ENCODE peak calls at places on chromosomes 13 and 19, in four cellular contexts. J is K562, D is GM12878, C is HepG2. O is an unnamed sample.

GRCh38 chr13:102128216-102128800 is 273.5 kb downstream of the FGF14 start:
- DNase-seq in D (no peak), J (no peak), C (no peak), O (no peak)

GRCh38 chr19:5877869-5878268 is 7.5 kb upstream of the FUT5 start:
- DNase-seq in C (peak), J (no peak), D (no peak), O (no peak)

GRCh38 chr13:50101590-50101989 is 86.3 kb downstream of the KCNRG start:
- DNase-seq in J (no peak), C (no peak), D (no peak), O (no peak)

GRCh38 chr19:38383743-38384142 is 4.1 kb downstream of the GGN start:
- DNase-seq in D (no peak), J (no peak), C (no peak), O (no peak)

GRCh38 chr19:47447470-47448359 is 24.0 kb downstream of the SLC8A2 start:
- DNase-seq in J (peak), C (peak), D (no peak), O (peak)

GRCh38 chr19:39139305-39140194 is 14.0 kb downstream of the PAK4 start:
- DNase-seq in D (no peak), J (no peak), C (no peak), O (no peak)

GRCh38 chr19:51123381-51124186 is 1.1 kb upstream of the SIGLEC9 start:
- DNase-seq in D (no peak), J (no peak), C (no peak), O (no peak)

GRCh38 chr19:9323557-9323918 is 441 bp upstream of the ZNF559 start:
- DNase-seq in C (peak), J (peak), D (peak), O (peak)

GRCh38 chr13:45482571-45483173 is 17.9 kb downstream of the COG3 start:
- DNase-seq in C (no peak), D (no peak), J (no peak), O (no peak)

GRCh38 chr19:54190942-54191670 is at the start of gene TSEN34:
- DNase-seq in J (peak), D (no peak), C (peak), O (no peak)

GRCh38 chr19:46924874-46925547 is 64.2 kb downstream of the ARHGAP35 start:
- DNase-seq in C (no peak), D (no peak), J (peak), O (peak)

GRCh38 chr13:29503041-29503837 is 92.2 kb downstream of the SLC7A1 start:
- DNase-seq in D (no peak), J (peak), C (no peak), O (no peak)

GRCh38 chr13:51922771-51923480 is 61.2 kb downstream of the CCDC70 start:
- DNase-seq in J (no peak), C (no peak), D (no peak), O (no peak)

GRCh38 chr19:33797821-33798633 is 1.4 kb downstream of the KCTD15 start:
- DNase-seq in C (no peak), J (peak), D (no peak), O (peak)

GRCh38 chr19:52967772-52968171 is 5.1 kb upstream of the ZNF816 start:
- DNase-seq in J (no peak), D (no peak), C (no peak), O (no peak)

GRCh38 chr13:98427331-98427995 is 149.4 kb downstream of the STK24 start:
- DNase-seq in D (no peak), J (no peak), C (no peak), O (no peak)

GRCh38 chr13:75391432-75392100 is 90.4 kb downstream of the TBC1D4 start:
- DNase-seq in D (no peak), J (no peak), C (no peak), O (no peak)

GRCh38 chr19:3389876-3390361 is 23.5 kb downstream of the NFIC start:
- DNase-seq in J (no peak), D (no peak), C (no peak), O (no peak)

GRCh38 chr13:21673592-21674270 is 2.9 kb downstream of the FGF9 start:
- DNase-seq in C (no peak), D (no peak), J (peak), O (peak)

GRCh38 chr19:29587518-29587986 is 18.5 kb upstream of the POP4 start:
- DNase-seq in J (no peak), C (no peak), D (peak), O (no peak)

GRCh38 chr19:10007811-10008211 is 2.5 kb downstream of the COL5A3 start:
- DNase-seq in J (no peak), C (no peak), D (no peak), O (no peak)

GRCh38 chr19:39426170-39426569 is 9.6 kb downstream of the RPS16 start:
- DNase-seq in D (no peak), C (no peak), J (no peak), O (no peak)

GRCh38 chr19:805600-806550 is 8.6 kb downstream of the PTBP1 start:
- DNase-seq in C (no peak), J (no peak), D (no peak), O (no peak)

GRCh38 chr19:50777830-50778303 is 7.6 kb downstream of the GPR32 start:
- DNase-seq in C (no peak), D (no peak), J (no peak), O (no peak)

GRCh38 chr13:27968316-27969072 is 621 bp downstream of the CDX2 start:
- DNase-seq in D (no peak), J (no peak), C (no peak), O (peak)

GRCh38 chr19:4054471-4055208 is 12.1 kb downstream of the ZBTB7A start:
- DNase-seq in D (no peak), C (no peak), J (no peak), O (no peak)

GRCh38 chr13:34361528-34361927 is 543.6 kb downstream of the RFC3 start:
- DNase-seq in D (no peak), J (no peak), C (no peak), O (no peak)

GRCh38 chr13:70183041-70183440 is 74.8 kb upstream of the KLHL1 start:
- DNase-seq in D (no peak), C (no peak), J (no peak), O (peak)

GRCh38 chr19:13103961-13104847 is 1.5 kb upstream of the LYL1 start:
- DNase-seq in D (no peak), C (no peak), J (peak), O (no peak)

GRCh38 chr19:4390862-4391693 is 9.3 kb downstream of the SH3GL1 start:
- DNase-seq in J (no peak), D (no peak), C (peak), O (no peak)

GRCh38 chr13:46278474-46278873 is 66.7 kb downstream of the LRRC63 start:
- DNase-seq in D (no peak), C (no peak), J (peak), O (no peak)

GRCh38 chr19:51503428-51503827 is 1.8 kb upstream of the SIGLEC12 start:
- DNase-seq in J (no peak), C (no peak), D (no peak), O (no peak)

GRCh38 chr13:32035701-32036100 is 4.1 kb downstream of the FRY start:
- DNase-seq in C (no peak), J (no peak), D (no peak), O (no peak)

GRCh38 chr13:47672982-47673670 is 327.9 kb downstream of the SUCLA2 start:
- DNase-seq in J (no peak), C (no peak), D (no peak), O (no peak)

GRCh38 chr19:2603320-2603719 is 99.2 kb downstream of the GNG7 start:
- DNase-seq in C (no peak), J (no peak), D (no peak), O (no peak)

GRCh38 chr19:4539697-4540581 is at the start of gene LRG1:
- DNase-seq in C (peak), D (peak), J (peak), O (no peak)

GRCh38 chr19:8571006-8571411 is 6.2 kb downstream of the MYO1F start:
- DNase-seq in D (no peak), J (no peak), C (peak), O (peak)

GRCh38 chr19:35332817-35333216 is 3.8 kb downstream of the CD22 start:
- DNase-seq in C (no peak), D (no peak), J (no peak), O (no peak)
- TF ChIP-seq EP300 in C (no peak), D (no peak), J (no peak), O (no peak)

GRCh38 chr19:49591731-49592485 is 926 bp downstream of the PRR12 start:
- DNase-seq in C (no peak), D (no peak), J (peak), O (peak)
- H3K27ac ChIP-seq in C (peak), D (peak), J (peak), O (peak)

DNA sequence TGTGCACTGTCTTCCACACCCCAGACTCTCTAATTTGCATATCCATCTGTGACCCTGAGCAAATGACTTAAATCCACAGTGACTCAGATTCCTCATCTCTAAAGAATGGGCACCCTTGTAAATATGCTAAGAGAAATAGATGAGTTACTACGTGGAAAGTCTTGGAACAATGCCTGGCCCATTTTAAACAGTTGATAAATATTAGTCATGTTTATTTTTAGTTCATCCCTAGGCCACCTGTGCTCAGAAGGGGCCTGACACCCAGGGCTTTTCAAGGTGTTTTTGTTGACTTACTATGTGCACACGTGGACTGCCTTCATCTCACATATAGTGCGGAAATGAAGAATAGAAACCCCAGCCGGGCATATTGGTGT is 806 bp upstream of the PTPRH start:
- DNase-seq in D (no peak), J (no peak), C (peak), O (peak)
- TF ChIP-seq BHLHE40 in D (no peak), J (no peak), C (peak), O (no peak)

GRCh38 chr13:72535076-72535475 is 192.4 kb downstream of the MZT1 start:
- DNase-seq in J (no peak), C (no peak), D (no peak), O (no peak)

GRCh38 chr13:72537400-72537780 is 190.0 kb downstream of the MZT1 start:
- DNase-seq in J (no peak), C (peak), D (no peak), O (no peak)

GRCh38 chr13:72539925-72540324 is 187.5 kb downstream of the MZT1 start:
- DNase-seq in J (no peak), D (no peak), C (no peak), O (no peak)

GRCh38 chr13:72537782-72538181 is 189.6 kb downstream of the MZT1 start:
- DNase-seq in J (no peak), D (no peak), C (no peak), O (no peak)

DNA sequence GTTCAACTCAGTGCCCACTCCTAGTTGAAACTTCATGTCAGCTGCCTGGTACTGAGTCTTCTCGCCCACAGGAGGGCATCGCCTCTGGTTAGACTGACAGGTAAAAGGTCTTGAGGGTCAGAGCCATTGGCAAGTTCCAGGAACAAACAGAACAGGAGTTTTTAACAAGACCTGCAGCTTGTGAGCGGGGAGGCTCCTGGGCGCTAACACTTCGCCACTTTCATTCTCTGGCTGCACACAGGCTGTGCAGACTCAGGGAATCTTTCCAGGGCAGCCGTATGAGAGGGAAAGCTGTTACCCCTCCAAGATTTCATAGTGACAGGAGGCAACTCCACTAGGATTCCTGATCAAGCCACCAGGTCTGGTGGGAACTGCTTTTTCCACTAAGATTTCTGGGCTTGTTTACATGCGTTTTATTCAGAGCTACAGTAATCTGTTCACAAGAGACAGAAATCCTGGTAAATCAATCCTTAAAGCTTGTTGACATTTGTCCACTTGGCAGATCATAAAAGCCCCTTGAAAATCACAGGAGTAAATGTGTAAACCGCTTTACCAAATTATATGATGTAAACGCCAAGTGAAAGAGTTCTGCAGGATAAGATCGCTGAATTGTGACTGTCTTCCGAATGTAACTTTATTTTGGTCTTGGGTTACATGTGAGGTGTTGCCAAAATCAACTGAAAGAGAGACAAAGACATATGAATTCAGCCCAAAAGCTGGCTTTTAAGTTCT is 190.6 kb downstream of the MZT1 start:
- DNase-seq in D (no peak), J (no peak), C (peak), O (no peak)
- TF ChIP-seq EP300 in D (no peak), J (no peak), C (no peak), O (no peak)

GRCh38 chr13:44307255-44307654 is 66.4 kb upstream of the SERP2 start:
- DNase-seq in C (no peak), J (no peak), D (no peak), O (peak)

GRCh38 chr13:44305845-44306244 is 67.8 kb upstream of the SERP2 start:
- DNase-seq in C (no peak), J (no peak), D (no peak), O (no peak)

GRCh38 chr13:44306401-44307192 is 67.0 kb upstream of the SERP2 start:
- DNase-seq in C (no peak), J (no peak), D (no peak), O (peak)

GRCh38 chr13:44308352-44308751 is 65.3 kb upstream of the SERP2 start:
- DNase-seq in C (no peak), D (no peak), J (no peak), O (no peak)

DNA sequence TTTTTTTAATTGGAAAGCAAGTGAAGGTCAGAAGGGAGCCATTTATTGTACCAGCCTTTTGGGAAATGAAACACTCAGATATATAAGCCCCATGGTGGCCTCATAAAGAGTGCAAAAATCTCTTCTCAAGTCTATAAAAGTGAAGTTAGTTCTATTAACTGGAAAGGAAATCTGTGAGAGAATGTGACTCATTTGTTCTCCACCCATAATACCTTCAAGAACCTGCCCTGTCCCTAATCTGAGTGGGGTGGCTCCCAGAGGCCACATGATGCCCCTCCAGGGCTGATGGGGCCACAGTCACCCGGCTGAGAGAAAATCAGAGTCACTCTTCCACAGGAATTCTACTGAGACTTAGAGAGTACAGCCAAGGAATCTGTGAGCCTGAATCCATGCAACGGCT is 65.8 kb upstream of the SERP2 start:
- DNase-seq in J (no peak), C (no peak), D (no peak), O (no peak)
- H3K27ac ChIP-seq in J (no peak), C (no peak), D (no peak), O (peak)

GRCh38 chr19:28235606-28236125 is 977.3 kb downstream of the UQCRFS1 start:
- DNase-seq in D (no peak), C (no peak), J (no peak), O (no peak)
- TF ChIP-seq BHLHE40 in D (no peak), C (no peak), J (no peak), O (no peak)

GRCh38 chr13:73323615-73324014 is 264.8 kb downstream of the KLF5 start:
- DNase-seq in D (no peak), C (no peak), J (no peak), O (no peak)

GRCh38 chr13:73324842-73325241 is 266.0 kb downstream of the KLF5 start:
- DNase-seq in J (no peak), C (no peak), D (no peak), O (no peak)

GRCh38 chr13:73326215-73326558 is 267.4 kb downstream of the KLF5 start:
- DNase-seq in C (no peak), J (no peak), D (no peak), O (no peak)

GRCh38 chr13:73327579-73327978 is 268.8 kb downstream of the KLF5 start:
- DNase-seq in C (no peak), J (no peak), D (no peak), O (no peak)

DNA sequence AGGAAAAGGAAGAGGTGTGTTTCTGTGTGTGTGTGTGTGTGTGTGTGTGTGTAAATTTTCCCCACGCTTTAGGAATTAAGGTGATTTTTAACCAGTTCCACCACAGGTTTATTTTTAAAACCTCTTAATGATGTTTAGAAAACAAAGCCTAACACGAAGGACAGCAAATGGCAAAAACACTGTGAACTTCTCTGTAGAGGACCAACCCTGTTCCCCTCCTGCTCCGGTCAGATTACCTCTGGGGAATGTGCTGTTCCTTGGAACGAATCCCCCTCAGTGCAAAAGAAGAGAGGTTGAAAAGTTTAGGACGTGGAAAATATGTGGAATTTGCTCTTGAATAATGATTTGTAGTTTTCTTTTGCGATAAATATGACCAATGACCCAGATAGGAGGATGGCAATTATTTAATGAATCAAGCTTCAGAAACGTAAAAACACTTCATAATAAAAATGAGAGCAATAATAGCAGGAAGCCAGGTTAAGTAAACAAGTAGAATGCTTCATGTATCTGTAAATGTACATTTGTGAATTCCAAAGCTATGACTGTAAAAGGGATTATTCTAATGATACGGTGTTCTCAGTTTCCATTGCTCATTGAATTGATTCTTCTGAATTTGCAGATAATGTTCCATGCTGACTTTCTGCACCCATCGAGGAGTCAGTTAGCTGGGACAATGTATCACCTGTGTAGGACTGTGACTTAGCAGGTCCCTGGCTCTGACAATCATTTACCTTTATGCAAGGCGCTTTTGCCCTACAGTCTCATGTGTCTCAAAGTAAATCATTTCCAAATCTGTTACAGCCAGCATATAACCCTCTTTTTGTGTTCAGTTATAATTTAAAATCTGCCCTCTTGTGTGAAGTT is 266.8 kb downstream of the KLF5 start:
- DNase-seq in D (no peak), C (peak), J (no peak), O (peak)
- TF ChIP-seq EP300 in D (no peak), C (no peak), J (no peak), O (no peak)

DNA sequence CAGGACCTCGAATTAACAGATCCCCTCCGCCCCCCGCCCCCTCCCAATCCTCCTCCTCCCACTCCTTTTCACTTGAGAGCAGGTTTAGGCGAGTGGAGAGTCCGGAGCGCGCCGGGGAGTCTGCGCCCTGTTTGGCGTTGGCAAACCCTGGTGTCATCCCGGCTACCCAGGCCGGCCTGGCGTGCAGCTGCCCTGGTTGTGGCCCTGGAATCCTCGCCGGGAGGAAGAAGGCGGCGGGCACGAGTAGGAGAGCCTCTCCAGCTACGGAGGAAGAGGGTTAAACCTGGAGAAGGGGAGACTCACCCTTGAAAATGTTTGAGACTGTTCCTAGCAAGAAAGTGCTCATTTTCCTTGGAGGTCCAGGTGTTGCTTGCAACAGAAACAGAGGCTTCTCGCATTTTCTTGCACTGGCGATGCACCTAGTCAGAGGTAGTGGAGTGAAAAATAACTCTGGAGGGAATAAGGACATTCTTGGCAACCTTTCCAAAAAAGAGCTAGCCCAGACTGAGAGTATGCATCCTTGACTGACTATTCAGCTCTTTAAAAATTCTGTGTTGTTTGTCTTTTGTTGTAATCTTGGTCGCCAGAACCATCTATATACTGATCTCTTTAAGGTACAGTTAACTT is 1.3 kb upstream of the SOX21 start:
- DNase-seq in J (no peak), C (no peak), D (no peak), O (no peak)
- H3K27ac ChIP-seq in J (no peak), C (no peak), D (no peak), O (no peak)

DNA sequence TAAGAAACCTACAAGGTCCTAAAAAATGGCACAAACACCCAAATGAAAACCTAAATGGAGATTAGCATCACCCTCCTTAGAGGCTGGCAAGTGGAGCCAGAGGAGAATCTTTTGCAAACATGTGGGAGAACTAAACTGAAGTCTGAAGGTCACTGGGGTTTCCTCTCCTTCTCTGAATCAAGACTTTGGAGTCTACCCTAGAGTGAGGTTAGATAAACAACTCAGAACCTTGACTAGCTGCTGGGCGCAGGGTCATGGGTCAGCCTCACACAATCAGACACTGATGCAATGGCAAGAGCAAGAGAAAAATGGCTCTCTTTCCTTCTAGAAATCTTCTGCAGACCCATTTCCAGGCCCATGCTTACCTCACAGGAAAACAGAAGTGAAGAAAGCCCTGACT is 165.8 kb downstream of the KCTD12 start:
- DNase-seq in D (no peak), J (no peak), C (no peak), O (no peak)
- TF ChIP-seq BHLHE40 in D (no peak), J (no peak), C (no peak), O (no peak)